ENCODE peak calls at places on chromosomes 16 and 17, in five cellular contexts. N, H, I, L and X are unnamed samples.

GRCh38 chr16:86095906-86096485 is 197.0 kb downstream of the IRF8 start:
- DNase-seq in I (no peak), N (no peak), H (no peak), L (no peak), X (no peak)

GRCh38 chr16:70348991-70349390 is 2.3 kb downstream of the DDX19A start:
- DNase-seq in H (no peak), N (no peak), I (no peak), L (no peak), X (no peak)

GRCh38 chr17:7650509-7651096 is at the start of gene ATP1B2:
- DNase-seq in H (peak; percentile 87), N (no peak), L (peak; percentile 88), I (peak; percentile 23), X (peak; percentile 73)

GRCh38 chr17:74158761-74159160 is 44.7 kb upstream of the RPL38 start:
- DNase-seq in L (no peak), N (no peak), H (no peak), I (no peak), X (no peak)

GRCh38 chr17:79798296-79799173 is 1.7 kb upstream of the CBX8 start:
- DNase-seq in I (no peak), N (no peak), L (no peak), H (no peak), X (no peak)

GRCh38 chr17:65191805-65192740 is 54.9 kb downstream of the RGS9 start:
- DNase-seq in I (peak; percentile 79), L (no peak), H (no peak), N (peak; percentile 18), X (no peak)

GRCh38 chr16:78235876-78236275 is 136.4 kb downstream of the WWOX start:
- DNase-seq in I (no peak), N (no peak), H (no peak), L (no peak), X (no peak)

GRCh38 chr17:157901-158300 is 20.5 kb downstream of the SCGB1C2 start:
- DNase-seq in L (no peak), H (no peak), I (no peak), N (no peak), X (no peak)